ENCODE peak calls at places on chromosomes 5 and 9, in eight cellular contexts. G is MCF 10A, Z is cardiac muscle cell, Y is frontal cortex, B is neural progenitor cell, O is NCI-H524, T is NCI-H2081, Q is GM12892. X is an unnamed sample.

GRCh38 chr9:4517274-4517673 is 27.0 kb downstream of the SLC1A1 start:
- DNase-seq in O (no peak), T (no peak), Y (no peak), Z (no peak), B (no peak), G (no peak), Q (no peak), X (no peak)

GRCh38 chr5:56481998-56482698 is 249.0 kb upstream of the ANKRD55 start:
- DNase-seq in O (no peak), Y (no peak), T (no peak), Z (no peak), G (no peak), Q (no peak), B (no peak), X (no peak)

GRCh38 chr5:168786142-168786541 is 207.0 kb upstream of the PANK3 start:
- DNase-seq in Q (no peak), G (peak), Z (no peak), B (no peak), Y (no peak), O (no peak), T (no peak), X (no peak)

GRCh38 chr5:102664946-102665345 is 90.2 kb upstream of the PAM start:
- DNase-seq in Q (no peak), O (no peak), B (no peak), G (no peak), Z (no peak), T (peak), Y (no peak), X (no peak)

GRCh38 chr9:29078063-29078660 is 1504.9 kb upstream of the C9orf72 start:
- DNase-seq in G (peak), B (no peak), Q (no peak), T (no peak), Z (no peak), O (no peak), Y (no peak), X (peak)

GRCh38 chr9:27505744-27506161 is 18.3 kb upstream of the IFNK start:
- DNase-seq in Z (no peak), Q (no peak), B (no peak), G (peak), O (no peak), T (no peak), Y (no peak), X (peak)

GRCh38 chr9:98656536-98656935 is 52.2 kb downstream of the GABBR2 start:
- DNase-seq in O (no peak), G (no peak), B (no peak), T (no peak), Q (no peak), Y (no peak), Z (no peak), X (no peak)

GRCh38 chr5:159905496-159905895 is 10.8 kb upstream of the ADRA1B start:
- DNase-seq in Z (no peak), T (no peak), G (peak), O (no peak), Y (no peak), Q (no peak), B (no peak), X (peak)

GRCh38 chr5:88679638-88680037 is 203.3 kb downstream of the MEF2C start:
- DNase-seq in Y (no peak), B (peak), Q (no peak), T (peak), Z (no peak), G (no peak), O (no peak), X (no peak)

GRCh38 chr9:35002623-35003022 is 13.1 kb downstream of the DNAJB5 start:
- DNase-seq in Q (no peak), B (no peak), Y (no peak), O (no peak), T (no peak), G (no peak), Z (no peak), X (no peak)

GRCh38 chr5:1184481-1184880 is 16.9 kb upstream of the SLC6A19 start:
- DNase-seq in O (no peak), B (no peak), Y (no peak), G (no peak), T (no peak), Q (no peak), Z (no peak), X (no peak)

GRCh38 chr5:67805666-67806348 is 409.7 kb upstream of the PIK3R1 start:
- DNase-seq in T (peak), B (peak), Y (no peak), Q (no peak), O (no peak), G (no peak), Z (no peak), X (no peak)

GRCh38 chr9:98306384-98307145 is 51.1 kb upstream of the TBC1D2 start:
- DNase-seq in Z (no peak), Y (no peak), G (no peak), B (no peak), Q (no peak), O (peak), T (no peak), X (peak)

GRCh38 chr5:20680718-20681302 is 692.8 kb upstream of the CDH18 start:
- DNase-seq in Z (no peak), B (peak), G (peak), O (no peak), Q (no peak), Y (no peak), T (no peak), X (peak)

GRCh38 chr5:147234825-147235635 is at the start of gene STK32A:
- DNase-seq in Y (peak), O (peak), G (peak), T (peak), Z (peak), Q (no peak), B (peak), X (peak)

GRCh38 chr5:93274291-93274690 is 306.7 kb downstream of the NR2F1-AS1 start:
- DNase-seq in T (no peak), Z (peak), Q (no peak), O (no peak), Y (no peak), B (peak), G (peak), X (peak)

GRCh38 chr5:6716634-6717149 is 3.5 kb downstream of the TENT4A start:
- DNase-seq in G (no peak), T (no peak), Y (no peak), Q (no peak), Z (no peak), B (no peak), O (no peak), X (no peak)

GRCh38 chr9:69265891-69266290 is 59.1 kb upstream of the ENTREP1 start:
- DNase-seq in B (no peak), T (no peak), Q (no peak), Z (no peak), Y (no peak), G (no peak), O (no peak), X (peak)

GRCh38 chr5:56818409-56819026 is 3.2 kb downstream of the MAP3K1 start:
- DNase-seq in G (peak), Z (no peak), Y (no peak), B (no peak), T (no peak), Q (no peak), O (no peak), X (no peak)

X was measured in foreskin keratinocyte.